ENCODE peak calls at places on chromosomes 7 and 10, in nine cellular contexts. L is transverse colon, D is A549, J is upper lobe of left lung, W is suprapubic skin, G is H1, T is stomach, B is ovary, X is tibial nerve. P is an unnamed sample.

GRCh38 chr7:75888464-75889222 is 9.8 kb downstream of the RHBDD2 start:
- DNase-seq in L (no peak), D (no peak), T (peak), X (no peak), G (no peak), J (peak), B (no peak), W (no peak), P (no peak)

GRCh38 chr10:48606530-48607355 is 1.9 kb upstream of the ARHGAP22 start:
- DNase-seq in J (peak), T (no peak), D (peak), X (no peak), W (peak), L (peak), G (peak), B (no peak), P (no peak)

GRCh38 chr10:89367529-89367928 is 10.3 kb upstream of the IFIT1B start:
- DNase-seq in G (no peak), X (no peak), B (no peak), D (no peak), T (no peak), L (no peak), W (no peak), J (no peak), P (no peak)

GRCh38 chr7:158558816-158559215 is 28.8 kb downstream of the PTPRN2 start:
- DNase-seq in J (no peak), D (no peak), G (no peak), B (no peak), L (no peak), T (no peak), X (no peak), W (no peak), P (no peak)

GRCh38 chr7:96992624-96993452 is 12.5 kb upstream of the DLX6 start:
- DNase-seq in G (peak), L (no peak), W (no peak), D (no peak), J (no peak), B (no peak), X (no peak), T (no peak), P (no peak)

GRCh38 chr7:47148541-47149207 is 433.2 kb downstream of the TNS3 start:
- DNase-seq in G (no peak), T (no peak), X (no peak), J (no peak), B (no peak), D (no peak), L (no peak), W (no peak), P (no peak)

GRCh38 chr7:101172854-101173751 is 7.0 kb downstream of the NAT16 start:
- DNase-seq in L (peak), D (peak), T (peak), X (no peak), J (peak), W (no peak), G (peak), B (no peak), P (no peak)

GRCh38 chr7:10469476-10469875 is 504.2 kb upstream of the PHF14 start:
- DNase-seq in J (no peak), X (no peak), W (no peak), G (no peak), D (no peak), B (no peak), L (no peak), T (no peak), P (no peak)

GRCh38 chr7:54581511-54581910 is 39.3 kb downstream of the VSTM2A start:
- DNase-seq in T (no peak), X (no peak), J (no peak), B (no peak), L (no peak), D (no peak), W (no peak), G (no peak), P (no peak)

GRCh38 chr7:158810846-158811245 is 18.5 kb downstream of the ESYT2 start:
- DNase-seq in W (no peak), D (no peak), X (no peak), L (no peak), G (no peak), T (no peak), J (peak), B (no peak), P (no peak)

GRCh38 chr7:98754041-98754479 is 115.8 kb downstream of the TMEM130 start:
- DNase-seq in T (no peak), G (peak), X (no peak), L (no peak), J (no peak), D (peak), B (no peak), W (no peak), P (no peak)

GRCh38 chr10:70648427-70648826 is 23.9 kb upstream of the ADAMTS14 start:
- DNase-seq in G (no peak), D (peak), L (no peak), B (no peak), T (no peak), X (no peak), W (no peak), J (no peak), P (peak)

GRCh38 chr10:114565066-114565465 is 93.0 kb downstream of the ABLIM1 start:
- DNase-seq in J (no peak), D (no peak), B (no peak), L (no peak), W (no peak), X (no peak), G (no peak), T (no peak), P (no peak)

GRCh38 chr7:117937726-117938483 is 64.7 kb upstream of the CTTNBP2 start:
- DNase-seq in W (no peak), D (no peak), T (no peak), X (no peak), G (no peak), J (no peak), B (no peak), L (no peak), P (peak)

GRCh38 chr10:133400624-133401424 is 6.9 kb downstream of the MTG1 start:
- DNase-seq in J (no peak), W (no peak), L (no peak), T (peak), D (no peak), X (no peak), B (peak), G (no peak), P (no peak)

GRCh38 chr7:25429731-25430130 is 201.4 kb upstream of the NPVF start:
- DNase-seq in B (no peak), D (no peak), G (no peak), X (no peak), W (no peak), L (peak), J (no peak), T (no peak), P (peak)

GRCh38 chr7:80467069-80467468 is 44.8 kb downstream of the GNAT3 start:
- DNase-seq in B (no peak), G (no peak), W (no peak), X (no peak), D (peak), L (no peak), T (no peak), J (no peak), P (no peak)

GRCh38 chr7:99106869-99107268 is 37.0 kb downstream of the SMURF1 start:
- DNase-seq in B (no peak), G (no peak), D (no peak), X (no peak), T (no peak), J (no peak), L (no peak), W (no peak), P (no peak)

GRCh38 chr10:72509206-72509799 is 116.6 kb downstream of the MICU1 start:
- DNase-seq in X (no peak), W (no peak), B (no peak), T (no peak), G (no peak), J (no peak), D (no peak), L (no peak), P (no peak)

GRCh38 chr10:77430530-77430929 is 207.1 kb downstream of the KCNMA1 start:
- DNase-seq in T (no peak), B (no peak), W (no peak), J (no peak), D (no peak), L (no peak), X (no peak), G (no peak), P (no peak)

GRCh38 chr10:11612004-11613001 is 853 bp upstream of the USP6NL start:
- DNase-seq in X (no peak), G (no peak), J (no peak), L (no peak), D (no peak), W (no peak), B (no peak), T (no peak), P (no peak)

GRCh38 chr7:6453737-6454136 is 6.0 kb upstream of the DAGLB start:
- DNase-seq in L (no peak), B (no peak), D (peak), J (no peak), G (no peak), T (no peak), W (no peak), X (no peak), P (peak)

GRCh38 chr7:57071-57470 is 135.3 kb upstream of the FAM20C start:
- DNase-seq in W (peak), T (no peak), B (no peak), L (peak), X (no peak), G (peak), J (peak), D (no peak), P (no peak)

GRCh38 chr10:93452143-93452542 is 30.0 kb downstream of the MYOF start:
- DNase-seq in J (peak), W (no peak), G (no peak), T (no peak), B (no peak), L (no peak), X (no peak), D (no peak), P (no peak)
- TF ChIP-seq EP300 in J (no peak), W (no peak), G (no peak), T (no peak), B (no peak), L (no peak), X (no peak), D (no peak), P (no peak)

GRCh38 chr10:68600041-68600778 is 40.1 kb downstream of the TET1 start:
- DNase-seq in L (peak), B (peak), D (peak), T (peak), J (peak), X (peak), G (peak), W (peak), P (peak)
- TF ChIP-seq POLR2A in L (no peak), B (no peak), D (peak), T (no peak), J (no peak), X (no peak), G (peak), W (no peak), P (peak)

DNA sequence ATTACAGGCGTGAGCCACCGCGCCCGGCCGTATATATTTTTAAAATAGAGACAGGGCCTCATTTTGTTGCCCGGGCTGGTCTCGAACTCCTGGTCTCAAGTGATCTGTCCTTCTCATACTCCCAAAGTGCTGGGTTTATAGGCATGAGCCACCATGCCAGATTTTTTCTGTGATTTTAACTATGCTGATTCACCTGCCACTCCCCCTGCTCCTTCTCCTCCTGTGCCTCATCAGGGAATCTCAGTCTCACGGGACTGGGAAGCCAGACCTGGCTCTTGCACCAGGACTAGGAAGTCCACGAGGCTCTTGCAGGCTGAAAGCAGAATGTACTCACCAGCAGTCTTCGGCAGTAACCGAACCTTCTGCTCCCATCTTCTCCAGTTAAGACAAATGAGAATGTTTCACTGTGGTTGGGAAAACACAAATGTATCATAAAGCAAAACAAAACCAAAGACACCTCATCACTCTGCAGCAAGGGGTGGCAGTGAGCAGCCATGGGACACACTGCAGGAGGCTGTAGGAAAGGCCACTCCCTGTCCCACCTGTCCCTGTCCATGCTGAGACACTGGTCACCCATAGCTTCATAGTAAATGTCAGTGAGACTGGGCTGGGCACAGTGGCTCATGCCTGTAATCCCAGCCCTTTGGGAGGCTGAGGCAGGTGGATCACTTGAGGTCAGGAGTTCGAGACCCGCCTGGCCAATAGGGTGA is 78.7 kb upstream of the MKRN1 start:
- DNase-seq in L (no peak), B (no peak), D (no peak), W (no peak), X (no peak), J (no peak), G (no peak), T (no peak), P (no peak)
- TF ChIP-seq EP300 in L (no peak), B (no peak), D (no peak), W (no peak), X (no peak), J (no peak), G (no peak), T (no peak), P (no peak)

GRCh38 chr10:121598261-121599249 is at the start of gene FGFR2:
- DNase-seq in L (peak), W (no peak), X (peak), B (peak), D (peak), J (peak), T (peak), G (peak), P (peak)
- TF ChIP-seq POLR2A in L (peak), W (peak), X (no peak), B (no peak), D (no peak), J (no peak), T (no peak), G (peak), P (no peak)

GRCh38 chr10:61594430-61594829 is 68.3 kb upstream of the CABCOCO1 start:
- DNase-seq in T (no peak), W (no peak), J (no peak), X (no peak), D (no peak), L (no peak), G (no peak), B (no peak), P (no peak)

GRCh38 chr10:61589547-61590243 is 73.0 kb upstream of the CABCOCO1 start:
- DNase-seq in J (no peak), T (no peak), W (no peak), X (no peak), D (no peak), L (no peak), G (no peak), B (no peak), P (no peak)

GRCh38 chr10:61588770-61589211 is 73.9 kb upstream of the CABCOCO1 start:
- DNase-seq in L (no peak), D (peak), X (no peak), J (peak), B (no peak), T (no peak), W (no peak), G (no peak), P (no peak)

GRCh38 chr10:61586829-61587228 is 75.9 kb upstream of the CABCOCO1 start:
- DNase-seq in X (no peak), L (no peak), B (no peak), T (no peak), J (no peak), D (no peak), G (no peak), W (no peak), P (no peak)

DNA sequence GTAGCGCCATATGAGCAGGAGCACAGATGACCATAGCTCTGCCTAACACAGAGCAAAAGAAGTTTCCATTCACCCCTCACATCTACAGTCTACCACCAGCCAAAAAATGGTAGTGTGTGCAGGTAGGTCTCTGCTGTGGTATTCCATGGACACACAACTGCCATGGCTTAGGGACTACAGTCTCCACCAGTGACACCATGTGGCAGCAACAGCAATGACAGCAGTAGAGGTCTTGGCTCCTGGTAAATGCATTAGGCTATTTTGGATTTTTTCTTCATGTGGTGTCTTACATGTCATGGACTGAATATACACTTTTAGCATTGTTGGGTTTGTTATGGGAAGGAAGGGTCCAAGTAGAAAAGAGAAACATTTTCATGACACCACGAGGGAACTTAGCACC is 70.1 kb upstream of the CABCOCO1 start:
- DNase-seq in D (peak), B (no peak), J (peak), G (peak), X (no peak), L (no peak), W (no peak), T (peak), P (peak)
- TF ChIP-seq EP300 in D (no peak), B (no peak), J (no peak), G (no peak), X (no peak), L (no peak), W (no peak), T (no peak), P (no peak)